ENCODE peak calls at places on chromosomes 13 and 19, in ten cellular contexts. B, E, R, L, D, J, W, Z, K and H are unnamed samples.

GRCh38 chr13:109919715-109920375 is 133.5 kb upstream of the IRS2 start:
- DNase-seq in B (no peak), E (peak), R (no peak), L (no peak), D (peak), J (peak), W (no peak), Z (no peak), K (peak), H (no peak)

GRCh38 chr13:21616880-21617279 is 12.9 kb upstream of the MICU2 start:
- DNase-seq in B (no peak), E (no peak), R (peak), L (no peak), D (peak), J (no peak), W (no peak), Z (no peak), K (peak), H (no peak)

GRCh38 chr13:102195566-102196462 is 206.0 kb downstream of the FGF14 start:
- DNase-seq in B (no peak), E (no peak), R (no peak), L (no peak), D (no peak), J (peak), W (no peak), Z (no peak), K (peak), H (no peak)

GRCh38 chr13:72255908-72256307 is 388.9 kb upstream of the DACH1 start:
- DNase-seq in B (no peak), E (peak), R (peak), L (no peak), D (peak), J (peak), W (peak), Z (no peak), K (peak), H (no peak)

GRCh38 chr13:83327091-83327490 is 555.2 kb downstream of the SLITRK1 start:
- DNase-seq in B (no peak), E (no peak), R (no peak), L (no peak), D (no peak), J (peak), W (no peak), Z (no peak), K (peak), H (no peak)

GRCh38 chr13:64819081-64819480 is 2411.1 kb downstream of the PCDH9 start:
- DNase-seq in B (no peak), E (no peak), R (no peak), L (no peak), D (no peak), J (peak), W (no peak), Z (no peak), K (no peak), H (no peak)

GRCh38 chr19:38985262-38985661 is 9.7 kb upstream of the FBXO17 start:
- DNase-seq in B (no peak), E (no peak), R (no peak), L (no peak), D (no peak), J (no peak), W (no peak), Z (no peak), K (no peak), H (no peak)

GRCh38 chr19:33815410-33816340 is 19.0 kb downstream of the KCTD15 start:
- DNase-seq in B (no peak), E (peak), R (no peak), L (no peak), D (peak), J (peak), W (peak), Z (no peak), K (peak), H (no peak)

GRCh38 chr13:38490657-38491056 is 141.0 kb downstream of the UFM1 start:
- DNase-seq in B (no peak), E (no peak), R (no peak), L (no peak), D (no peak), J (no peak), W (no peak), Z (no peak), K (no peak), H (no peak)

GRCh38 chr13:44436589-44437337 is 63.1 kb downstream of the SERP2 start:
- DNase-seq in B (peak), E (peak), R (peak), L (peak), D (peak), J (peak), W (peak), Z (peak), K (peak), H (peak)

GRCh38 chr13:48506092-48506701 is 26.7 kb downstream of the RCBTB2 start:
- DNase-seq in B (no peak), E (no peak), R (no peak), L (no peak), D (no peak), J (no peak), W (no peak), Z (no peak), K (no peak), H (no peak)

GRCh38 chr19:11335449-11336146 is 3.9 kb downstream of the RAB3D start:
- DNase-seq in B (no peak), E (no peak), R (no peak), L (no peak), D (no peak), J (no peak), W (no peak), Z (no peak), K (no peak), H (no peak)

GRCh38 chr19:4139614-4140236 is 13.7 kb upstream of the CREB3L3 start:
- DNase-seq in B (peak), E (peak), R (peak), L (peak), D (peak), J (peak), W (peak), Z (no peak), K (peak), H (peak)

GRCh38 chr13:40319699-40320586 is 346.5 kb downstream of the FOXO1 start:
- DNase-seq in B (no peak), E (no peak), R (no peak), L (no peak), D (no peak), J (no peak), W (no peak), Z (no peak), K (peak), H (no peak)

GRCh38 chr13:113013878-113014751 is 45.1 kb downstream of the MCF2L start:
- DNase-seq in B (no peak), E (no peak), R (no peak), L (no peak), D (no peak), J (no peak), W (no peak), Z (no peak), K (peak), H (no peak)

DNA sequence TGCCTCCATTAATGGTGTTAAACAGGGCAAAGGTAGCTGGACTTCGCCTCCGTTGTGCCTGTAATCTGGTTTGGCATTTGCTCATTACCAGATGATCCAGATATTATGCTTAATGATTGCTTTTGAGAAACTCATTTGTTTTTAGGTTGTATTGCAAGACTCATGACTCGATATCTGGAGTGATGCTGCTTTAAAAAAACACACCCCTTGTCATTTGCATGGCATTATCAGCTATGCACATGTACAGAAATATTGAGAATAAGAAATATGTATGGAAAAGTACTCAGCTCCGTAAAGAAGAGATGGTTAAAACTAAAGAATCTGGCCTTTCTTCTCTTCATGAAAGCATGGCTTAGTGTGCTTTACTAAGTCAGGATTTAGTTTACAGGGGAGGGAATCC is 95.0 kb downstream of the ARHGEF7 start:
- DNase-seq in B (no peak), E (no peak), R (no peak), L (no peak), D (no peak), J (no peak), W (no peak), Z (no peak), K (no peak), H (no peak)
- H3K4me3 ChIP-seq in B (no peak), E (peak), R (no peak), L (peak), D (peak), J (peak), W (no peak), Z (peak), K (no peak), H (no peak)

GRCh38 chr19:29872224-29872731 is 60.5 kb downstream of the CCNE1 start:
- DNase-seq in B (no peak), E (no peak), R (no peak), L (no peak), D (no peak), J (no peak), W (no peak), Z (no peak), K (no peak), H (no peak)
- H3K4me3 ChIP-seq in B (no peak), E (no peak), R (no peak), L (peak), D (no peak), J (no peak), W (no peak), Z (no peak), K (no peak), H (no peak)

GRCh38 chr13:95684463-95684862 is 7.5 kb downstream of the DNAJC3 start:
- DNase-seq in B (no peak), E (no peak), R (no peak), L (no peak), D (no peak), J (no peak), W (no peak), Z (no peak), K (no peak), H (no peak)
- H3K4me3 ChIP-seq in B (no peak), E (no peak), R (no peak), L (no peak), D (no peak), J (no peak), W (no peak), Z (no peak), K (no peak), H (no peak)

DNA sequence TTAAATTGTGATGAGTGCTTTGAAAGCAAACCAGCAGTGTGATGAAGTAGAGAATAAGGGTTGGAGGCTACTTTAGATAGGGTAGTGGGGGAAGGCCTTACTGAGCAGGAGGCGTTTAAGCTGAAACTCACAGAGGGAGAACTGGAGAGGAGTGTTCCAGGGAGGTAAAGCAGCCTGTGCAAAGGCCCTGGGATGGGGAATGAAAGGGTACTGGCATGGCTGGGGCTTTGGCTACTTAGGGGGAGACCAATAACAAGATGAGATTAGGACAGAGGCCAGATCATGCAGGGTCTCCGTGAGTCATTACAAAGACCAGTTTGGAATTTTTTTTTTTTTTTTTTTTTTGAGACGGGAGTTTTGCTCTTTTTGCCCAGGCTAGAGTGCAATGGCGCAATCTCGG is 1.1 kb downstream of the PPP5C start:
- DNase-seq in B (no peak), E (no peak), R (no peak), L (no peak), D (no peak), J (no peak), W (peak), Z (no peak), K (no peak), H (no peak)
- H3K4me3 ChIP-seq in B (peak), E (peak), R (no peak), L (peak), D (peak), J (peak), W (peak), Z (peak), K (peak), H (no peak)

GRCh38 chr19:37654833-37655688 is at the start of gene ZFP30:
- DNase-seq in B (peak), E (peak), R (peak), L (peak), D (peak), J (peak), W (peak), Z (peak), K (peak), H (peak)

GRCh38 chr19:37655689-37656491 is 625 bp upstream of the ZFP30 start:
- DNase-seq in B (peak), E (peak), R (peak), L (peak), D (peak), J (peak), W (peak), Z (peak), K (peak), H (peak)

GRCh38 chr19:37654118-37654517 is 1.1 kb downstream of the ZFP30 start:
- DNase-seq in B (no peak), E (no peak), R (no peak), L (no peak), D (peak), J (peak), W (peak), Z (no peak), K (no peak), H (no peak)

DNA sequence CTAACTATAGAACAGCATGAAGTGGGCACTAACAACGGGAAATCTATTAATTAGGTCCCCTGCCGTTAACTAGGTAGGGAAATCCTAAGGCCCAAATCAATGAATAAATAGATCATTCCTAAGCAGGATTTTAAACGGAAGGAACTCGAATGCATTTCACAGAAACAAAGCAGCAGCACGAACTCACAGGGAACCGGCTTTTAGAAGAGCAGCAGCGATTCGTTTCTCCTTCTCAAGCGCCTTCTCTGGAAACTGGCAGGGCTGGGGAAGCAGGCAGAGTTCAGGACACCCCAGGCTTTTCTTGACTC is 786 bp downstream of the ZFP30 start:
- DNase-seq in B (no peak), E (peak), R (no peak), L (no peak), D (peak), J (peak), W (peak), Z (no peak), K (peak), H (no peak)
- H3K4me3 ChIP-seq in B (peak), E (peak), R (peak), L (peak), D (peak), J (peak), W (peak), Z (peak), K (peak), H (peak)